ENCODE peak calls at places on chromosome 7, in nine cellular contexts. One of them, this sample, is unnamed.

GRCh38 chr7:130148561-130148960 is 56.6 kb downstream of the TMEM209 start:
- DNase-seq in mucosa of descending colon: no peak
- DNase-seq in NCI-H1436: no peak
- DNase-seq in colonic mucosa: no peak
- DNase-seq in activated CD8-positive, alpha-beta memory T cell treated with anti-CD3 and anti-CD28 coated beads for 48 hours: no peak
- DNase-seq in stimulated activated CD4-positive, alpha-beta T cell treated with anti-CD3 and anti-CD28 coated beads, Interleukin-2, amount 100 ng/mL, for 48 hours: no peak
- DNase-seq in foreskin keratinocyte: no peak
- DNase-seq in nephron progenitor cell: no peak
- DNase-seq in NCI-H2081: no peak
- DNase-seq in this sample: no peak

GRCh38 chr7:151087247-151088018 is 1.2 kb downstream of the AGAP3 start:
- DNase-seq in mucosa of descending colon: peak
- DNase-seq in NCI-H1436: no peak
- DNase-seq in colonic mucosa: peak
- DNase-seq in activated CD8-positive, alpha-beta memory T cell treated with anti-CD3 and anti-CD28 coated beads for 48 hours: no peak
- DNase-seq in stimulated activated CD4-positive, alpha-beta T cell treated with anti-CD3 and anti-CD28 coated beads, Interleukin-2, amount 100 ng/mL, for 48 hours: no peak
- DNase-seq in foreskin keratinocyte: no peak
- DNase-seq in nephron progenitor cell: peak
- DNase-seq in NCI-H2081: peak
- DNase-seq in this sample: peak

GRCh38 chr7:128833939-128834310 is 3.7 kb downstream of the FLNC start:
- DNase-seq in mucosa of descending colon: no peak
- DNase-seq in NCI-H1436: no peak
- DNase-seq in colonic mucosa: no peak
- DNase-seq in activated CD8-positive, alpha-beta memory T cell treated with anti-CD3 and anti-CD28 coated beads for 48 hours: no peak
- DNase-seq in stimulated activated CD4-positive, alpha-beta T cell treated with anti-CD3 and anti-CD28 coated beads, Interleukin-2, amount 100 ng/mL, for 48 hours: no peak
- DNase-seq in foreskin keratinocyte: no peak
- DNase-seq in nephron progenitor cell: no peak
- DNase-seq in NCI-H2081: no peak
- DNase-seq in this sample: no peak

GRCh38 chr7:3138992-3139391 is 95.3 kb upstream of the CARD11 start:
- DNase-seq in mucosa of descending colon: no peak
- DNase-seq in NCI-H1436: no peak
- DNase-seq in colonic mucosa: no peak
- DNase-seq in activated CD8-positive, alpha-beta memory T cell treated with anti-CD3 and anti-CD28 coated beads for 48 hours: no peak
- DNase-seq in stimulated activated CD4-positive, alpha-beta T cell treated with anti-CD3 and anti-CD28 coated beads, Interleukin-2, amount 100 ng/mL, for 48 hours: no peak
- DNase-seq in foreskin keratinocyte: no peak
- DNase-seq in nephron progenitor cell: no peak
- DNase-seq in NCI-H2081: no peak
- DNase-seq in this sample: no peak

GRCh38 chr7:108286290-108286904 is 156.2 kb upstream of the LAMB4 start:
- DNase-seq in mucosa of descending colon: no peak
- DNase-seq in NCI-H1436: no peak
- DNase-seq in colonic mucosa: no peak
- DNase-seq in activated CD8-positive, alpha-beta memory T cell treated with anti-CD3 and anti-CD28 coated beads for 48 hours: no peak
- DNase-seq in stimulated activated CD4-positive, alpha-beta T cell treated with anti-CD3 and anti-CD28 coated beads, Interleukin-2, amount 100 ng/mL, for 48 hours: no peak
- DNase-seq in foreskin keratinocyte: no peak
- DNase-seq in nephron progenitor cell: no peak
- DNase-seq in NCI-H2081: no peak
- DNase-seq in this sample: no peak

GRCh38 chr7:156725074-156725473 is 84.5 kb downstream of the RNF32 start:
- DNase-seq in mucosa of descending colon: no peak
- DNase-seq in NCI-H1436: no peak
- DNase-seq in colonic mucosa: peak
- DNase-seq in activated CD8-positive, alpha-beta memory T cell treated with anti-CD3 and anti-CD28 coated beads for 48 hours: no peak
- DNase-seq in stimulated activated CD4-positive, alpha-beta T cell treated with anti-CD3 and anti-CD28 coated beads, Interleukin-2, amount 100 ng/mL, for 48 hours: no peak
- DNase-seq in foreskin keratinocyte: no peak
- DNase-seq in nephron progenitor cell: no peak
- DNase-seq in NCI-H2081: no peak
- DNase-seq in this sample: no peak

GRCh38 chr7:42913591-42913990 is 1.7 kb upstream of the C7orf25 start:
- DNase-seq in mucosa of descending colon: no peak
- DNase-seq in NCI-H1436: no peak
- DNase-seq in colonic mucosa: no peak
- DNase-seq in activated CD8-positive, alpha-beta memory T cell treated with anti-CD3 and anti-CD28 coated beads for 48 hours: no peak
- DNase-seq in stimulated activated CD4-positive, alpha-beta T cell treated with anti-CD3 and anti-CD28 coated beads, Interleukin-2, amount 100 ng/mL, for 48 hours: no peak
- DNase-seq in foreskin keratinocyte: no peak
- DNase-seq in nephron progenitor cell: no peak
- DNase-seq in NCI-H2081: no peak
- DNase-seq in this sample: no peak

GRCh38 chr7:131511774-131512535 is 44.5 kb downstream of the PODXL start:
- DNase-seq in mucosa of descending colon: no peak
- DNase-seq in NCI-H1436: no peak
- DNase-seq in colonic mucosa: no peak
- DNase-seq in activated CD8-positive, alpha-beta memory T cell treated with anti-CD3 and anti-CD28 coated beads for 48 hours: no peak
- DNase-seq in stimulated activated CD4-positive, alpha-beta T cell treated with anti-CD3 and anti-CD28 coated beads, Interleukin-2, amount 100 ng/mL, for 48 hours: no peak
- DNase-seq in foreskin keratinocyte: no peak
- DNase-seq in nephron progenitor cell: no peak
- DNase-seq in NCI-H2081: no peak
- DNase-seq in this sample: no peak

GRCh38 chr7:20306499-20306946 is 24.2 kb upstream of the ITGB8 start:
- DNase-seq in mucosa of descending colon: no peak
- DNase-seq in NCI-H1436: no peak
- DNase-seq in colonic mucosa: no peak
- DNase-seq in activated CD8-positive, alpha-beta memory T cell treated with anti-CD3 and anti-CD28 coated beads for 48 hours: no peak
- DNase-seq in stimulated activated CD4-positive, alpha-beta T cell treated with anti-CD3 and anti-CD28 coated beads, Interleukin-2, amount 100 ng/mL, for 48 hours: no peak
- DNase-seq in foreskin keratinocyte: no peak
- DNase-seq in nephron progenitor cell: no peak
- DNase-seq in NCI-H2081: no peak
- DNase-seq in this sample: no peak

GRCh38 chr7:73478549-73478948 is 43.5 kb downstream of the BAZ1B start:
- DNase-seq in mucosa of descending colon: no peak
- DNase-seq in NCI-H1436: no peak
- DNase-seq in colonic mucosa: no peak
- DNase-seq in activated CD8-positive, alpha-beta memory T cell treated with anti-CD3 and anti-CD28 coated beads for 48 hours: no peak
- DNase-seq in stimulated activated CD4-positive, alpha-beta T cell treated with anti-CD3 and anti-CD28 coated beads, Interleukin-2, amount 100 ng/mL, for 48 hours: no peak
- DNase-seq in foreskin keratinocyte: no peak
- DNase-seq in nephron progenitor cell: no peak
- DNase-seq in NCI-H2081: no peak
- DNase-seq in this sample: no peak

GRCh38 chr7:44981035-44981706 is 2.4 kb upstream of the MYO1G start:
- DNase-seq in mucosa of descending colon: no peak
- DNase-seq in NCI-H1436: no peak
- DNase-seq in colonic mucosa: no peak
- DNase-seq in activated CD8-positive, alpha-beta memory T cell treated with anti-CD3 and anti-CD28 coated beads for 48 hours: no peak
- DNase-seq in stimulated activated CD4-positive, alpha-beta T cell treated with anti-CD3 and anti-CD28 coated beads, Interleukin-2, amount 100 ng/mL, for 48 hours: no peak
- DNase-seq in foreskin keratinocyte: no peak
- DNase-seq in nephron progenitor cell: no peak
- DNase-seq in NCI-H2081: no peak
- DNase-seq in this sample: no peak

This sample was measured in psoas muscle.